ENCODE peak calls at places on chromosomes 4 and X, in five cellular contexts. One of them, this sample, is unnamed.

GRCh38 chr4:186723207-186724047 is at the start of gene FAT1:
- DNase-seq in NCI-H524 treated with DMSO at 0.1 percent for 48 hours: no peak
- DNase-seq in A673: peak; percentile 90
- DNase-seq in LoVo: no peak
- DNase-seq in GM12865: no peak
- DNase-seq in this sample: peak; percentile 28

GRCh38 chrX:69203367-69204037 is 38.2 kb upstream of the PJA1 start:
- DNase-seq in NCI-H524 treated with DMSO at 0.1 percent for 48 hours: no peak
- DNase-seq in A673: no peak
- DNase-seq in LoVo: no peak
- DNase-seq in GM12865: no peak
- DNase-seq in this sample: no peak

GRCh38 chr4:89140168-89140759 is 28.9 kb downstream of the TIGD2 start:
- DNase-seq in NCI-H524 treated with DMSO at 0.1 percent for 48 hours: no peak
- DNase-seq in A673: no peak
- DNase-seq in LoVo: no peak
- DNase-seq in GM12865: no peak
- DNase-seq in this sample: no peak

GRCh38 chrX:113594504-113594903 is 753.9 kb upstream of the AMOT start:
- DNase-seq in NCI-H524 treated with DMSO at 0.1 percent for 48 hours: no peak
- DNase-seq in A673: no peak
- DNase-seq in LoVo: no peak
- DNase-seq in GM12865: no peak
- DNase-seq in this sample: no peak

GRCh38 chr4:20544645-20545044 is 155.6 kb upstream of the PACRGL start:
- DNase-seq in NCI-H524 treated with DMSO at 0.1 percent for 48 hours: peak; percentile 30
- DNase-seq in A673: peak; percentile 66
- DNase-seq in LoVo: peak; percentile 61
- DNase-seq in GM12865: peak; percentile 1
- DNase-seq in this sample: no peak

GRCh38 chr4:155796031-155796430 is 37.2 kb downstream of the GUCY1B1 start:
- DNase-seq in NCI-H524 treated with DMSO at 0.1 percent for 48 hours: no peak
- DNase-seq in A673: peak; percentile 38
- DNase-seq in LoVo: no peak
- DNase-seq in GM12865: peak; percentile 46
- DNase-seq in this sample: no peak

GRCh38 chr4:33518852-33519251 is 2725.5 kb downstream of the ARAP2 start:
- DNase-seq in NCI-H524 treated with DMSO at 0.1 percent for 48 hours: peak; percentile 84
- DNase-seq in A673: no peak
- DNase-seq in LoVo: no peak
- DNase-seq in GM12865: no peak
- DNase-seq in this sample: no peak

GRCh38 chr4:18042754-18043153 is 21.2 kb upstream of the LCORL start:
- DNase-seq in NCI-H524 treated with DMSO at 0.1 percent for 48 hours: no peak
- DNase-seq in A673: no peak
- DNase-seq in LoVo: no peak
- DNase-seq in GM12865: peak; percentile 9
- DNase-seq in this sample: no peak

GRCh38 chr4:98720871-98721480 is 62.6 kb upstream of the TSPAN5 start:
- DNase-seq in NCI-H524 treated with DMSO at 0.1 percent for 48 hours: no peak
- DNase-seq in A673: no peak
- DNase-seq in LoVo: peak; percentile 31
- DNase-seq in GM12865: no peak
- DNase-seq in this sample: no peak

GRCh38 chr4:6333301-6334202 is 63.9 kb downstream of the WFS1 start:
- DNase-seq in NCI-H524 treated with DMSO at 0.1 percent for 48 hours: peak; percentile 1
- DNase-seq in A673: peak; percentile 43
- DNase-seq in LoVo: no peak
- DNase-seq in GM12865: peak; percentile 44
- DNase-seq in this sample: no peak

GRCh38 chrX:120769576-120770341 is 105.9 kb downstream of the CT47B1 start:
- DNase-seq in NCI-H524 treated with DMSO at 0.1 percent for 48 hours: no peak
- DNase-seq in A673: peak; percentile 73
- DNase-seq in LoVo: peak; percentile 16
- DNase-seq in GM12865: peak; percentile 50
- DNase-seq in this sample: peak; percentile 28

GRCh38 chr4:72496119-72496518 is 72.9 kb downstream of the ADAMTS3 start:
- DNase-seq in NCI-H524 treated with DMSO at 0.1 percent for 48 hours: no peak
- DNase-seq in A673: no peak
- DNase-seq in LoVo: no peak
- DNase-seq in GM12865: no peak
- DNase-seq in this sample: no peak

GRCh38 chr4:1204828-1205591 is 32.6 kb upstream of the SPON2 start:
- DNase-seq in NCI-H524 treated with DMSO at 0.1 percent for 48 hours: no peak
- DNase-seq in A673: no peak
- DNase-seq in LoVo: no peak
- DNase-seq in GM12865: no peak
- DNase-seq in this sample: no peak

GRCh38 chr4:108141213-108142045 is 27.3 kb downstream of the LEF1 start:
- DNase-seq in NCI-H524 treated with DMSO at 0.1 percent for 48 hours: no peak
- DNase-seq in A673: no peak
- DNase-seq in LoVo: no peak
- DNase-seq in GM12865: peak; percentile 47
- DNase-seq in this sample: peak; percentile 34

GRCh38 chrX:48919947-48920712 is 1.3 kb upstream of the PIM2 start:
- DNase-seq in NCI-H524 treated with DMSO at 0.1 percent for 48 hours: no peak
- DNase-seq in A673: no peak
- DNase-seq in LoVo: no peak
- DNase-seq in GM12865: peak; percentile 18
- DNase-seq in this sample: no peak

GRCh38 chr4:59374416-59374815 is 1825.7 kb upstream of the ADGRL3 start:
- DNase-seq in NCI-H524 treated with DMSO at 0.1 percent for 48 hours: no peak
- DNase-seq in A673: no peak
- DNase-seq in LoVo: no peak
- DNase-seq in GM12865: no peak
- DNase-seq in this sample: no peak

GRCh38 chrX:34294665-34295064 is 162.6 kb upstream of the FAM47A start:
- DNase-seq in NCI-H524 treated with DMSO at 0.1 percent for 48 hours: no peak
- DNase-seq in A673: no peak
- DNase-seq in LoVo: no peak
- DNase-seq in GM12865: no peak
- DNase-seq in this sample: no peak

This sample was measured in NCI-H1105.